ENCODE peak calls at places on chromosomes 6 and 20, in four cellular contexts. V, X, K and Q are unnamed samples.

GRCh38 chr20:60203451-60203850 is 245.2 kb downstream of the CDH26 start:
- DNase-seq in V (no peak), X (no peak), K (no peak), Q (no peak)

GRCh38 chr20:31851240-31851955 is 6.0 kb upstream of the FOXS1 start:
- DNase-seq in V (no peak), X (no peak), K (no peak), Q (no peak)

GRCh38 chr20:61271273-61272221 is 19.5 kb downstream of the CDH4 start:
- DNase-seq in V (no peak), X (no peak), K (no peak), Q (no peak)

GRCh38 chr6:52407467-52407866 is 12.7 kb upstream of the EFHC1 start:
- DNase-seq in V (peak), X (no peak), K (no peak), Q (no peak)

GRCh38 chr6:79810878-79811277 is 136.5 kb downstream of the ELOVL4 start:
- DNase-seq in V (no peak), X (no peak), K (no peak), Q (no peak)

GRCh38 chr6:166251196-166251595 is 57.0 kb downstream of the PRR18 start:
- DNase-seq in V (no peak), X (no peak), K (no peak), Q (no peak)

GRCh38 chr6:44010411-44011349 is 116.6 kb downstream of the MRPL14 start:
- DNase-seq in V (peak), X (peak), K (peak), Q (peak)

GRCh38 chr20:49278817-49279676 is 1.2 kb upstream of the ZNFX1 start:
- DNase-seq in V (peak), X (peak), K (no peak), Q (no peak)

GRCh38 chr6:30601436-30601814 is 15.6 kb downstream of the PPP1R10 start:
- DNase-seq in V (no peak), X (no peak), K (no peak), Q (no peak)

GRCh38 chr6:97305676-97306075 is 22.7 kb upstream of the MMS22L start:
- DNase-seq in V (no peak), X (no peak), K (no peak), Q (no peak)

GRCh38 chr20:20759132-20759531 is 46.7 kb upstream of the RALGAPA2 start:
- DNase-seq in V (no peak), X (no peak), K (no peak), Q (no peak)

DNA sequence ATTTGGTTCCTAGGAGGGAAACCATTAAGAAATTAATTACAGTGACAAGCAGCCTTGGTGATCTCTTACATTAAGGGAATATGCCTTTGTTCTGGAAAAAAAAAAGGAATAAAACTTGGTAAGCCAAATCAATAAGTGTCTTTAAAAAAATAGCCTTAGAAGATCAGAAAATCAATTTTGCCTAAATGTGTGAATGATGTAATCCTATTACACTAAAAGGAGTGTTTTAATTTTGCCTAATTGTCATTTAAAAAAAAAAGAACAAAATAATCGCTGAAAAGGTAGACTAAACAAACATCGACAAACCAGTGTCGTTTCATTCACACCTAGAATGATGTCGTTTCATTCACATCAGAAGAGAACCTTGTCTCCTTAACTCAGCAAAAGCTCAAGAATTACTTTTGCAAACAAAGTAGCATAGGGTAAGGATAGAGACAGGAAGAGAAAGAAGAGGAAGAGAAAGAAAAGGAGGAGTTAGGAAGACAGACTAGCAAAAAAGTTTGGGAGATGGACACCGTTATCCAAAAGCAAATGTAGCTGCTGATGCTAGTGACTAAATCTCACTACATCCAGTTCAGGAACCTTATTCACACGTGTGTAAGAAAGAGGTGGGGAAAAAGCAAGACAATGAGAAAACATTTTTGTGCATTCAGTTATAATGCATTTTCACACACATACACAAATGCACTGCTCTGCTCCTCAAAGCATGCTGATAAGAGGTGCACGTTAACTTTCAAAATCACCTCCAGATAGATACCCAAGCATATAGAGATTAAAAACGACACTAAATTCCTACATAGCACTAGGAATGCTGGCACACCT is 60.6 kb downstream of the HIVEP2 start:
- DNase-seq in V (no peak), X (no peak), K (no peak), Q (no peak)
- H3K27ac ChIP-seq in V (no peak), X (peak), K (peak), Q (peak)

GRCh38 chr6:5243069-5243468 is 17.7 kb downstream of the LYRM4 start:
- DNase-seq in V (no peak), X (no peak), K (no peak), Q (no peak)

GRCh38 chr6:5246870-5247161 is 13.9 kb downstream of the LYRM4 start:
- DNase-seq in V (no peak), X (no peak), K (no peak), Q (no peak)

GRCh38 chr6:5249451-5250122 is 11.2 kb downstream of the LYRM4 start:
- DNase-seq in V (peak), X (no peak), K (no peak), Q (no peak)

GRCh38 chr6:5248302-5249098 is 12.2 kb downstream of the LYRM4 start:
- DNase-seq in V (no peak), X (no peak), K (no peak), Q (no peak)

GRCh38 chr6:5246141-5246869 is 14.4 kb downstream of the LYRM4 start:
- DNase-seq in V (no peak), X (no peak), K (no peak), Q (no peak)
- H3K27ac ChIP-seq in V (no peak), X (no peak), K (no peak), Q (no peak)

GRCh38 chr6:17986656-17987575 is 519 bp downstream of the KIF13A start:
- DNase-seq in V (peak), X (peak), K (peak), Q (peak)

GRCh38 chr6:17983712-17984111 is 3.7 kb downstream of the KIF13A start:
- DNase-seq in V (no peak), X (no peak), K (no peak), Q (no peak)

GRCh38 chr6:17985934-17986655 is 1.3 kb downstream of the KIF13A start:
- DNase-seq in V (no peak), X (no peak), K (no peak), Q (no peak)

GRCh38 chr6:17984399-17984798 is 3.0 kb downstream of the KIF13A start:
- DNase-seq in V (no peak), X (no peak), K (no peak), Q (no peak)

DNA sequence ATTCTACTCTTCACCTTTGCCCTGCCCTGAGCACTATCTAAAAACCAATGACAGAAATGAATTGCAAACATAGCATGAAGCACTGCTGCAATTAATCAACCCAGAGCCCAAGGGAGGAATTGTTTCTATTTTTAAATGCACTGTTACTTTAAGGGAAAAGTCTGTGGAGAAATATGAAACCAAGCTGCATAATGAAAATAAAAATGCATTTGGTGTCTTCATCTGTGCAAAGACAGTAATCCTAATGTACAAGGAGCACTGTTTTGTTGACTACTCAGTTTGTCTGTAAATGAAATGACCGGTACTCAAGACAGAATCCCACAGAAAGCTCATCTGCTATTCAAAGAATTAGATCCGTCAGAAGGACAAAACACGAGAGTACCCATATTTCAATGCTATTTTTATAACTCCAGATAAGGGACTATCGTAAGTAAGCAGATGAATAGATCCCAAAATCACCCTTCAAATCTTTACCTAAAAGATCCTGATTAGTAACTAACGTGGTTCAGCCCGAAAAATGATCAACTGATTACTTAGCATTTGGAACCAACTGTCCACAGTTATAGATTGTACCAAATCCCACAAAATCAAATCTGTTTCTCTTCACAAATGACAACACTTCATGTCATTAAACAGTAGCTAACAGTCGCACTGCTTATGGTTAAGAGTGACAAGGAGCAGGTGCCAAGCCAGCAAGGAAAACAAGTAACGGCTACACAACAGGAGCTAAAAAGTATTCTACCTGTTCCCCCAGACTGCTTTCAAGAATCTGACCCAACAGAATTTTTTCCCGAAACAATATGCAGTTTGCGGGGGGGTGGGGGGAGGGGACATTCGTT is 2.4 kb downstream of the KIF13A start:
- DNase-seq in V (no peak), X (no peak), K (no peak), Q (no peak)
- H3K27ac ChIP-seq in V (peak), X (peak), K (no peak), Q (peak)

GRCh38 chr6:138032571-138032970 is 74.6 kb downstream of the PERP start:
- DNase-seq in V (no peak), X (no peak), K (no peak), Q (no peak)

GRCh38 chr6:138035070-138035469 is 72.1 kb downstream of the PERP start:
- DNase-seq in V (no peak), X (no peak), K (no peak), Q (no peak)

GRCh38 chr6:138036111-138036510 is 71.1 kb downstream of the PERP start:
- DNase-seq in V (no peak), X (no peak), K (no peak), Q (no peak)

GRCh38 chr6:138031850-138032249 is 75.4 kb downstream of the PERP start:
- DNase-seq in V (no peak), X (no peak), K (no peak), Q (no peak)

DNA sequence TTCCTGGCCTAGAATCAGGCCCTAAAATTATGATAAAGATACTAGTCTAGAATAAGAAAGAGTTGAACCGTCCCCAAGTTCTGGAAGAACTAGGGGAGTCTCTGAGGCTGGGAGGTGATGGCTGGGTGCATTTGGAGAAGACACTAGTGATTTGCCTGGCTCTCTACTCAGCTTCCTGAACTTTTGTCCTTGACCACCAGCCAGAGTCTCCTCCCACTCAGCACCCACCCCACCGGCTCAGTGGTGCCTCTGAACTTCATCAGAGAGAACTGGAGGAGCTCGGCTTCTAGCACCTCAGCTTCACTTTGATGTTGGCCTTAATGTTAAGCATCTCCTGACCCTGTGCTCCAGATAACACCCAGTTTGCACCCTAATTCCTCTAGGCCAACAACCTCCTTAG is 73.0 kb downstream of the PERP start:
- DNase-seq in V (no peak), X (no peak), K (no peak), Q (no peak)
- H3K27ac ChIP-seq in V (no peak), X (no peak), K (no peak), Q (no peak)